ENCODE peak calls at places on chromosomes 12 and 14, in four cellular contexts. N is breast epithelium, U is H4, Y is NCI-H2171 treated with DMSO at 0.1 percent for 48 hours. B is an unnamed sample.

GRCh38 chr14:94048676-94049624 is 22.8 kb downstream of the OTUB2 start:
- DNase-seq in N (no peak), Y (no peak), U (no peak), B (no peak)

GRCh38 chr14:97432586-97432985 is 635.4 kb downstream of the VRK1 start:
- DNase-seq in N (no peak), Y (no peak), U (no peak), B (no peak)

GRCh38 chr12:15446798-15447197 is 124.5 kb downstream of the PTPRO start:
- DNase-seq in U (no peak), N (no peak), Y (no peak), B (no peak)

GRCh38 chr12:52230364-52231281 is 2.4 kb upstream of the KRT7 start:
- DNase-seq in N (peak), Y (no peak), U (no peak), B (peak)

GRCh38 chr12:102479099-102479887 is 1.1 kb downstream of the IGF1 start:
- DNase-seq in N (no peak), Y (no peak), U (no peak), B (no peak)

GRCh38 chr14:23539209-23539866 is 12.2 kb downstream of the ZFHX2 start:
- DNase-seq in U (peak), N (no peak), Y (peak), B (peak)

GRCh38 chr12:45231515-45232145 is 15.7 kb downstream of the ANO6 start:
- DNase-seq in U (peak), N (no peak), Y (no peak), B (peak)

GRCh38 chr14:92513966-92514843 is 624 bp downstream of the RIN3 start:
- DNase-seq in U (no peak), N (no peak), Y (no peak), B (no peak)

GRCh38 chr12:11917501-11917900 is 153.2 kb upstream of the BCL2L14 start:
- DNase-seq in N (no peak), Y (no peak), U (no peak), B (no peak)

GRCh38 chr12:64551676-64552075 is 58.6 kb upstream of the RASSF3 start:
- DNase-seq in U (no peak), Y (no peak), N (no peak), B (no peak)

GRCh38 chr12:120720234-120720968 is 5.2 kb upstream of the ACADS start:
- DNase-seq in N (no peak), U (no peak), Y (peak), B (peak)

GRCh38 chr14:84825481-84825880 is 704.5 kb upstream of the FLRT2 start:
- DNase-seq in U (peak), N (no peak), Y (no peak), B (peak)

GRCh38 chr14:69368381-69368780 is 29.7 kb downstream of the ERH start:
- DNase-seq in Y (no peak), N (no peak), U (no peak), B (no peak)

GRCh38 chr14:88611878-88612277 is 49.0 kb downstream of the ZC3H14 start:
- DNase-seq in Y (no peak), U (no peak), N (no peak), B (no peak)

GRCh38 chr14:76710093-76711010 is 50.9 kb upstream of the VASH1 start:
- DNase-seq in Y (peak), N (no peak), U (peak), B (peak)

GRCh38 chr12:90029317-90029716 is 320.7 kb upstream of the ATP2B1 start:
- DNase-seq in Y (no peak), U (no peak), N (no peak), B (no peak)

GRCh38 chr14:41037388-41037787 is 569.3 kb upstream of the LRFN5 start:
- DNase-seq in N (no peak), Y (no peak), U (no peak), B (no peak)

GRCh38 chr12:122851820-122852219 is 16.6 kb downstream of the HIP1R start:
- DNase-seq in N (no peak), Y (no peak), U (no peak), B (peak)

GRCh38 chr12:772056-772697 is 19.8 kb downstream of the WNK1 start:
- DNase-seq in Y (no peak), N (no peak), U (no peak), B (no peak)

GRCh38 chr12:76883826-76884225 is 5.0 kb upstream of the CSRP2 start:
- DNase-seq in Y (peak), U (no peak), N (no peak), B (no peak)

GRCh38 chr14:72573725-72574426 is 320.0 kb downstream of the DPF3 start:
- DNase-seq in Y (peak), U (no peak), N (no peak), B (no peak)

GRCh38 chr12:115771065-115771464 is 506.4 kb downstream of the MED13L start:
- DNase-seq in N (no peak), U (peak), Y (no peak), B (no peak)

GRCh38 chr14:102840801-102841528 is 63.7 kb downstream of the TRAF3 start:
- DNase-seq in Y (no peak), U (no peak), N (no peak), B (no peak)

GRCh38 chr12:27781680-27782079 is 1.6 kb upstream of the MANSC4 start:
- DNase-seq in Y (peak), N (no peak), U (no peak), B (peak)

GRCh38 chr12:113172185-113172584 is 13.1 kb downstream of the DDX54 start:
- DNase-seq in Y (no peak), N (no peak), U (no peak), B (no peak)

GRCh38 chr12:56995930-56996496 is 10.3 kb downstream of the ZBTB39 start:
- DNase-seq in Y (no peak), N (no peak), U (no peak), B (no peak)

GRCh38 chr14:63647696-63648410 is 6.2 kb upstream of the WDR89 start:
- DNase-seq in U (no peak), N (no peak), Y (no peak), B (peak)

GRCh38 chr12:6960291-6961277 is 9.4 kb downstream of the PTPN6 start:
- DNase-seq in N (no peak), U (no peak), Y (peak), B (peak)

GRCh38 chr14:91918159-91918883 is 29.2 kb downstream of the FBLN5 start:
- DNase-seq in N (no peak), U (no peak), Y (no peak), B (peak)